ENCODE peak calls at places on chromosomes 4 and X, in five cellular contexts. G is H1, N is K562, J is GM12878, H is GM12891. E is an unnamed sample.
A peak's percentile ranks its signal among the peaks of the same experiment; 100 is the strongest.

GRCh38 chr4:182555997-182556418 is 312.8 kb downstream of the TENM3 start:
- DNase-seq in G (peak; percentile 33), N (no peak), J (no peak), H (no peak), E (no peak)

GRCh38 chrX:65871671-65872311 is 168.1 kb downstream of the VSIG4 start:
- DNase-seq in H (no peak), J (peak; percentile 50), N (peak; percentile 24), G (peak; percentile 13), E (no peak)

GRCh38 chr4:1967512-1968149 is 41.1 kb downstream of the NELFA start:
- DNase-seq in N (no peak), H (no peak), J (no peak), G (no peak), E (no peak)

GRCh38 chrX:153477458-153477857 is 7.1 kb upstream of the HAUS7 start:
- DNase-seq in J (no peak), H (no peak), N (no peak), G (no peak), E (no peak)

GRCh38 chrX:134634691-134635090 is 23.6 kb downstream of the PLAC1 start:
- DNase-seq in H (no peak), J (no peak), G (no peak), N (no peak), E (no peak)

GRCh38 chrX:38061335-38061734 is 55.0 kb downstream of the SYTL5 start:
- DNase-seq in G (no peak), J (no peak), N (no peak), H (no peak), E (no peak)

GRCh38 chr4:185096032-185096653 is 46.9 kb upstream of the SLC25A4 start:
- DNase-seq in N (peak; percentile 21), G (no peak), J (no peak), H (no peak), E (no peak)

GRCh38 chrX:31580726-31581125 is 508.9 kb upstream of the FTHL17 start:
- DNase-seq in H (no peak), G (no peak), J (no peak), N (no peak), E (no peak)

GRCh38 chrX:41406211-41406610 is 40.9 kb upstream of the NYX start:
- DNase-seq in J (no peak), G (no peak), N (no peak), H (no peak), E (no peak)

GRCh38 chrX:18129694-18130093 is 91.0 kb downstream of the BEND2 start:
- DNase-seq in J (peak; percentile 2), H (no peak), N (no peak), G (no peak), E (no peak)

GRCh38 chr4:17218801-17219200 is 293.1 kb downstream of the QDPR start:
- DNase-seq in H (no peak), G (no peak), N (no peak), J (no peak), E (no peak)

GRCh38 chrX:11319689-11320302 is 26.6 kb downstream of the AMELX start:
- DNase-seq in N (no peak), H (no peak), J (no peak), G (no peak), E (no peak)

GRCh38 chr4:110165382-110166285 is 32.8 kb downstream of the ELOVL6 start:
- DNase-seq in G (no peak), H (no peak), N (peak; percentile 29), J (no peak), E (no peak)

GRCh38 chr4:89312066-89312465 is 4.5 kb upstream of the GPRIN3 start:
- DNase-seq in J (no peak), N (no peak), G (no peak), H (no peak), E (no peak)

GRCh38 chr4:81405900-81406401 is 65.8 kb downstream of the RASGEF1B start:
- DNase-seq in H (peak; percentile 22), G (no peak), J (peak; percentile 13), N (peak; percentile 75), E (peak; percentile 14)

GRCh38 chr4:21512351-21512750 is 436.2 kb downstream of the KCNIP4 start:
- DNase-seq in H (no peak), G (no peak), J (no peak), N (no peak), E (no peak)

GRCh38 chrX:139554991-139555675 is 24.6 kb downstream of the F9 start:
- DNase-seq in G (no peak), N (no peak), J (no peak), H (no peak), E (no peak)

GRCh38 chr4:129438582-129438981 is 342.6 kb downstream of the C4orf33 start:
- DNase-seq in H (no peak), G (no peak), J (no peak), N (no peak), E (no peak)

GRCh38 chr4:62495039-62495438 is 1294.9 kb downstream of the ADGRL3 start:
- DNase-seq in J (no peak), H (no peak), N (no peak), G (no peak), E (no peak)

GRCh38 chrX:68568136-68568535 is 69.3 kb downstream of the YIPF6 start:
- DNase-seq in H (no peak), G (no peak), N (no peak), J (peak; percentile 8), E (no peak)

GRCh38 chr4:80201326-80202151 is 4.2 kb downstream of the PRDM8 start:
- DNase-seq in H (no peak), G (no peak), J (no peak), N (no peak), E (no peak)

GRCh38 chr4:143335979-143336827 is 473 bp upstream of the GAB1 start:
- DNase-seq in G (peak; percentile 90), N (peak; percentile 83), J (no peak), H (peak; percentile 33), E (peak; percentile 35)

GRCh38 chr4:186931519-186931918 is 207.9 kb upstream of the FAT1 start:
- DNase-seq in G (no peak), J (no peak), N (no peak), H (no peak), E (no peak)

GRCh38 chr4:1019726-1020470 is 8.5 kb downstream of the FGFRL1 start:
- DNase-seq in G (no peak), N (peak; percentile 15), J (no peak), H (no peak), E (no peak)

GRCh38 chr4:59647011-59647410 is 1553.1 kb upstream of the ADGRL3 start:
- DNase-seq in N (no peak), G (no peak), J (no peak), H (no peak), E (no peak)

GRCh38 chr4:135365065-135365464 is 1163.5 kb upstream of the PABPC4L start:
- DNase-seq in N (no peak), H (no peak), J (no peak), G (no peak), E (no peak)

GRCh38 chrX:19332983-19333382 is 10.7 kb upstream of the PDHA1 start:
- DNase-seq in H (no peak), N (no peak), J (no peak), G (no peak), E (no peak)

GRCh38 chr4:113576947-113577678 is 184.4 kb downstream of the CAMK2D start:
- DNase-seq in N (no peak), H (no peak), G (no peak), J (no peak), E (no peak)

GRCh38 chrX:153700376-153700945 is 12.7 kb downstream of the SLC6A8 start:
- DNase-seq in G (no peak), H (no peak), N (no peak), J (no peak), E (no peak)

GRCh38 chrX:12770440-12770839 is 20.8 kb upstream of the PRPS2 start:
- DNase-seq in J (no peak), N (peak; percentile 22), G (no peak), H (no peak), E (no peak)
- TF ChIP-seq TAF1 in J (no peak), N (no peak), G (no peak), H (no peak), E (no peak)

GRCh38 chr4:154731756-154732155 is 12.0 kb upstream of the LRAT start:
- DNase-seq in N (no peak), G (no peak), H (no peak), J (no peak), E (no peak)
- TF ChIP-seq POLR2A in N (no peak), G (no peak), H (no peak), J (no peak), E (no peak)

GRCh38 chr4:155305619-155306018 is 71.1 kb downstream of the MAP9 start:
- DNase-seq in G (no peak), J (no peak), H (no peak), N (no peak), E (no peak)
- TF ChIP-seq TAF1 in G (no peak), J (no peak), H (no peak), N (no peak), E (no peak)

DNA sequence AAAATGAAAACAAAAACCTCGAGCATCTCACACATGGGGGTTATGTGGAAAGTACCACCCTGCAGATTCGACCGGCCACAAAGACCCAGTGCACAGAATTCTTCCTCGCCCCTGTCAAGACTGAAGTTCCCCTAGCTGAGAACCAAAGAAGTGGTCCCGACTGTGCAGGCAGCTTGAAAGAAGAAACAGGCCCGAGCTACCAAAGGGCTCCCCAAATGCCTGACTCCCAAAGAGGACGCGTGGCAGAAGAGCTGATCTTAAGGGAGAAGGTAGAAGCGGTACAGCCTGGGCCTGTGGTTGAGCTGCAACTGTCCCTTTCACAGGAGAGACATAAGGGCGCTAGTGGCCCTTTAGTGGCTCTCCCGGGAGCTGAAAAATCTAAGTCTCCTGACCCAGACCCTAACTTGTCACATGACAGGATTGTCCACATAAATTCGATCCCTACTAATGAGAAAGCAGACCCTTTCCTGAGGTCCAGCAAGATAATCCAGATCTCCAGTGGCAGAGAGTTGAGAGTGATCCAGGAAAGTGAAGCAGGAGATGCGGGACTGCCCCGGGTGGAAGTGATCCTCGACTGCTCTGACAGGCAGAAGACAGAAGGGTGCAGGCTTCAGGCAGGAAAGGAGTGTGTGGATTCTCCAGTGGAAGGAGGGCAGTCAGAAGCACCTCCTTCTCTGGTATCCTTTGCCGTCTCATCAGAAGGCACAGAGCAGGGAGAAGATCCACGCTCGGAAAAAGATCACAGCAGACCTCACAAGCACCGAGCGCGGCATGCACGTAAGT is 108.8 kb upstream of the MYOZ2 start:
- DNase-seq in N (no peak), G (no peak), H (no peak), J (no peak), E (no peak)
- TF ChIP-seq POLR2A in N (no peak), G (no peak), H (no peak), J (no peak), E (no peak)

GRCh38 chrX:3262906-3263305 is 83.5 kb downstream of the MXRA5 start:
- DNase-seq in G (no peak), N (no peak), H (no peak), J (no peak), E (no peak)
- TF ChIP-seq TAF1 in G (no peak), N (no peak), H (no peak), J (no peak), E (no peak)

DNA sequence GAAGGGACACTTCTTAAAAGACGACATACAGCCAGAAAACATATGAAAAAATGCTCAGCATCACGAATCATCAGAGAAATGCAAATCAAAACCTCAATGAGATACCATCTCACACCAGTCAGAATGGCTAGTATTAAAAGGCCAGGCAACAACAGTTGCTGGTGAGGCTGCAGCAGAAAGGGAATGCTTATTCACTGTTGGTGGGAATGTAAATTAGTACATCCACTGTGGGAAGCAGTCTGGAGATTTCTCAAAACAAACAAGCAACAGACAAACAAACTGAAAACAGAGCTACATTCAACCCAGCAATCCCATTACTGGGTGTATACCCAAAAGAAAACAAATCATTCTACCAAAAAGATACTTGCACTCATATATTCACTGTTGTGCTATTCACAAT is 197.9 kb downstream of the EVC2 start:
- DNase-seq in N (no peak), G (no peak), J (no peak), H (no peak), E (no peak)
- TF ChIP-seq POLR2A in N (no peak), G (no peak), J (no peak), H (no peak), E (no peak)